ENCODE peak calls at places on chromosomes 16 and 17, in eight cellular contexts. M, U, W, S, C, N, Z and E are unnamed samples.
A peak's percentile ranks its signal among the peaks of the same experiment; 100 is the strongest.

GRCh38 chr17:56592487-56593072 is 919 bp upstream of the NOG start:
- DNase-seq in S (peak; percentile 83), Z (no peak), M (peak; percentile 18), W (peak; percentile 61), U (no peak), C (peak; percentile 83), N (peak; percentile 52), E (peak; percentile 53)

GRCh38 chr16:88686439-88687253 is at the start of gene SNAI3:
- DNase-seq in C (peak; percentile 96), S (peak; percentile 79), W (peak; percentile 82), M (no peak), Z (peak; percentile 52), N (no peak), U (no peak), E (peak; percentile 48)

GRCh38 chr17:56231693-56232092 is 78.4 kb downstream of the ANKFN1 start:
- DNase-seq in Z (no peak), N (no peak), W (no peak), S (no peak), M (no peak), U (no peak), C (no peak), E (no peak)

GRCh38 chr17:74280093-74280513 is 6.1 kb downstream of the DNAI2 start:
- DNase-seq in S (no peak), M (no peak), U (no peak), C (peak; percentile 53), Z (peak; percentile 23), W (peak; percentile 42), N (no peak), E (no peak)

GRCh38 chr16:29644338-29644857 is 18.6 kb upstream of the SPN start:
- DNase-seq in S (no peak), C (no peak), Z (no peak), W (no peak), U (no peak), N (no peak), M (no peak), E (no peak)

GRCh38 chr17:78237403-78238012 is 6.1 kb downstream of the TMEM235 start:
- DNase-seq in N (peak; percentile 93), Z (no peak), W (no peak), U (no peak), M (no peak), C (no peak), S (no peak), E (peak; percentile 26)

GRCh38 chr16:86387461-86388440 is 122.6 kb upstream of the FOXF1 start:
- DNase-seq in M (peak; percentile 97), N (no peak), U (peak; percentile 95), Z (peak; percentile 96), W (no peak), S (peak; percentile 76), C (no peak), E (peak; percentile 100)

GRCh38 chr16:4272114-4272954 is 489 bp downstream of the TFAP4 start:
- DNase-seq in M (no peak), W (peak; percentile 43), U (no peak), C (no peak), N (peak; percentile 66), S (peak; percentile 67), Z (peak; percentile 22), E (peak; percentile 28)

GRCh38 chr17:29346462-29346861 is 43.7 kb upstream of the TAOK1 start:
- DNase-seq in S (no peak), N (no peak), Z (no peak), W (no peak), U (no peak), M (no peak), C (no peak), E (no peak)

GRCh38 chr16:87384162-87384999 is 805 bp upstream of the FBXO31 start:
- DNase-seq in U (no peak), M (no peak), S (peak; percentile 80), Z (no peak), N (no peak), C (no peak), W (no peak), E (no peak)

GRCh38 chr17:75619506-75620431 is 13.5 kb upstream of the SMIM5 start:
- DNase-seq in N (no peak), Z (peak; percentile 27), S (peak; percentile 46), U (no peak), W (no peak), C (no peak), M (peak; percentile 16), E (peak; percentile 14)

GRCh38 chr17:42660692-42661345 is 1.7 kb downstream of the TUBG2 start:
- DNase-seq in W (no peak), C (no peak), U (no peak), Z (peak; percentile 97), M (peak; percentile 64), S (peak; percentile 52), N (no peak), E (peak; percentile 74)

GRCh38 chr16:2005646-2006045 is 4.0 kb downstream of the ZNF598 start:
- DNase-seq in N (peak; percentile 55), S (no peak), W (no peak), M (no peak), C (no peak), U (no peak), Z (no peak), E (no peak)

GRCh38 chr16:14576069-14576468 is 54.0 kb downstream of the PARN start:
- DNase-seq in S (no peak), U (no peak), W (no peak), N (no peak), Z (no peak), C (no peak), M (no peak), E (no peak)